ENCODE peak calls at places on chromosome 12, in nine cellular contexts. One of them, this sample, is unnamed. For H3K9me3, the result is how much of the 10 kb centered on the place peaks cover.

GRCh38 chr12:98743362-98743953 is 98.4 kb downstream of the APAF1 start:
- DNase-seq in uterus: no peak
- DNase-seq in tibial nerve: no peak
- DNase-seq in Peyer's patch: no peak
- DNase-seq in stomach: no peak
- DNase-seq in CD8-positive, alpha-beta T cell: no peak
- DNase-seq in right atrium auricular region: no peak
- DNase-seq in mesenchymal stem cell: peak
- DNase-seq in transverse colon: no peak
- DNase-seq in this sample: no peak

GRCh38 chr12:105793421-105793820 is 345.3 kb downstream of the NUAK1 start:
- DNase-seq in right atrium auricular region: no peak
- DNase-seq in CD8-positive, alpha-beta T cell: no peak
- DNase-seq in uterus: no peak
- DNase-seq in Peyer's patch: no peak
- DNase-seq in tibial nerve: no peak
- DNase-seq in mesenchymal stem cell: no peak
- DNase-seq in transverse colon: no peak
- DNase-seq in stomach: no peak
- DNase-seq in this sample: no peak

GRCh38 chr12:91781114-91781513 is 364.5 kb downstream of the BTG1 start:
- DNase-seq in right atrium auricular region: no peak
- DNase-seq in tibial nerve: no peak
- DNase-seq in uterus: no peak
- DNase-seq in Peyer's patch: no peak
- DNase-seq in mesenchymal stem cell: peak
- DNase-seq in stomach: no peak
- DNase-seq in CD8-positive, alpha-beta T cell: no peak
- DNase-seq in transverse colon: no peak
- DNase-seq in this sample: no peak

GRCh38 chr12:32502693-32503510 is 103.5 kb downstream of the FGD4 start:
- DNase-seq in right atrium auricular region: no peak
- DNase-seq in stomach: no peak
- DNase-seq in CD8-positive, alpha-beta T cell: no peak
- DNase-seq in uterus: no peak
- DNase-seq in mesenchymal stem cell: peak
- DNase-seq in Peyer's patch: no peak
- DNase-seq in tibial nerve: peak
- DNase-seq in transverse colon: no peak
- DNase-seq in this sample: peak

GRCh38 chr12:47458273-47458672 is 247.6 kb downstream of the RPAP3 start:
- DNase-seq in right atrium auricular region: no peak
- DNase-seq in uterus: no peak
- DNase-seq in Peyer's patch: no peak
- DNase-seq in transverse colon: no peak
- DNase-seq in mesenchymal stem cell: no peak
- DNase-seq in stomach: no peak
- DNase-seq in tibial nerve: no peak
- DNase-seq in CD8-positive, alpha-beta T cell: no peak
- DNase-seq in this sample: no peak

GRCh38 chr12:97097734-97098133 is 190.7 kb downstream of the NEDD1 start:
- DNase-seq in transverse colon: no peak
- DNase-seq in uterus: no peak
- DNase-seq in Peyer's patch: no peak
- DNase-seq in mesenchymal stem cell: no peak
- DNase-seq in right atrium auricular region: no peak
- DNase-seq in tibial nerve: no peak
- DNase-seq in CD8-positive, alpha-beta T cell: no peak
- DNase-seq in stomach: no peak
- DNase-seq in this sample: no peak

GRCh38 chr12:72543777-72544467 is 271.8 kb downstream of the TRHDE start:
- DNase-seq in CD8-positive, alpha-beta T cell: no peak
- DNase-seq in Peyer's patch: no peak
- DNase-seq in mesenchymal stem cell: no peak
- DNase-seq in stomach: no peak
- DNase-seq in transverse colon: no peak
- DNase-seq in right atrium auricular region: no peak
- DNase-seq in tibial nerve: no peak
- DNase-seq in uterus: no peak
- DNase-seq in this sample: no peak

GRCh38 chr12:124321556-124322270 is 26.8 kb downstream of the RFLNA start:
- DNase-seq in uterus: no peak
- DNase-seq in stomach: no peak
- DNase-seq in transverse colon: no peak
- DNase-seq in CD8-positive, alpha-beta T cell: no peak
- DNase-seq in mesenchymal stem cell: peak
- DNase-seq in tibial nerve: no peak
- DNase-seq in Peyer's patch: no peak
- DNase-seq in right atrium auricular region: no peak
- DNase-seq in this sample: no peak

GRCh38 chr12:46921048-46921753 is 95.4 kb upstream of the SLC38A4 start:
- DNase-seq in transverse colon: no peak
- DNase-seq in Peyer's patch: no peak
- DNase-seq in uterus: no peak
- DNase-seq in CD8-positive, alpha-beta T cell: no peak
- DNase-seq in right atrium auricular region: no peak
- DNase-seq in mesenchymal stem cell: peak
- DNase-seq in stomach: no peak
- DNase-seq in tibial nerve: no peak
- DNase-seq in this sample: no peak

GRCh38 chr12:104622942-104623341 is 166.2 kb downstream of the CHST11 start:
- DNase-seq in tibial nerve: no peak
- DNase-seq in stomach: no peak
- DNase-seq in Peyer's patch: no peak
- DNase-seq in transverse colon: no peak
- DNase-seq in uterus: no peak
- DNase-seq in mesenchymal stem cell: peak
- DNase-seq in right atrium auricular region: no peak
- DNase-seq in CD8-positive, alpha-beta T cell: no peak
- DNase-seq in this sample: no peak

GRCh38 chr12:104619305-104619704 is 162.6 kb downstream of the CHST11 start:
- DNase-seq in right atrium auricular region: no peak
- DNase-seq in mesenchymal stem cell: no peak
- DNase-seq in stomach: no peak
- DNase-seq in Peyer's patch: no peak
- DNase-seq in uterus: no peak
- DNase-seq in transverse colon: no peak
- DNase-seq in CD8-positive, alpha-beta T cell: no peak
- DNase-seq in tibial nerve: no peak
- DNase-seq in this sample: no peak

GRCh38 chr12:104623920-104624319 is 167.2 kb downstream of the CHST11 start:
- DNase-seq in uterus: no peak
- DNase-seq in right atrium auricular region: no peak
- DNase-seq in transverse colon: no peak
- DNase-seq in CD8-positive, alpha-beta T cell: no peak
- DNase-seq in tibial nerve: no peak
- DNase-seq in Peyer's patch: no peak
- DNase-seq in stomach: no peak
- DNase-seq in mesenchymal stem cell: no peak
- DNase-seq in this sample: no peak

GRCh38 chr12:104618691-104619090 is 161.9 kb downstream of the CHST11 start:
- DNase-seq in CD8-positive, alpha-beta T cell: no peak
- DNase-seq in tibial nerve: no peak
- DNase-seq in stomach: no peak
- DNase-seq in Peyer's patch: no peak
- DNase-seq in uterus: no peak
- DNase-seq in mesenchymal stem cell: no peak
- DNase-seq in right atrium auricular region: no peak
- DNase-seq in transverse colon: no peak
- DNase-seq in this sample: no peak

DNA sequence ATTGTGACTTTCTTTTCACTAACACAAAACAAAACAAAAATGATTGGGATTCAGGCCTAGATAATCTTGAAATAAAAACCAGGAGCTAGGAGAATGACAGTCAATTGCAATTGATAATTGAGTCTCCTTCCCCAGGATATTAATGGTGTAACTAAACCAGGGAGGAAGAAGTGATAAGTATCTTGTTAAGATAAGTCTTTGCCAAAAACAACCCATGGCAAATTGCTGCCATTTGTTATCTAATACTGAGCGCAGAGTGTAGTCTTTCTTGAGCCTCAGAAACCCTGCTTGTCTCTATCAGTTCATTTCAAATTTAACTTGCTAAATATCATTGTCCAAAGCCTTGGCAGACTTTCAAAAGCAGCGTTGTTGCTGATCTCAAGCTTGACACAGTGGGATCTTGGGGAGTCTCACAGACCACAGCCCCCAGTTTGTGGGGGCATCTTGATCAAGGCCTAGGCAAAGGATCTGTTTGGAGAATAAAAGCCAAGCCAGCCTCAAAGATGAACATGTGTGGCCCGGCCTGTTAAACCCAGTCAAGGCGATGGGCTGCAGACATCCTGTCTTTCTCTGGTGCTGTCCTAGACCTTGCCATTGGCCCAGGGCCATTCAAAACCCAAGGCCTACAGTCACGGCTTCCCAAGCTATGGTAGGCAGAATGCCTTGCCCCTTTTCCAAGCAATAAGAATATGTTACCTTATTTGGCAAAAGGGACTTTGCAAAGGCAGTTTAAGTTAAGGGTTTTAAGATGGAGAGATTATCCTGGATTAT is 164.2 kb downstream of the CHST11 start:
- DNase-seq in transverse colon: no peak
- DNase-seq in tibial nerve: no peak
- DNase-seq in stomach: no peak
- DNase-seq in uterus: no peak
- DNase-seq in Peyer's patch: no peak
- DNase-seq in CD8-positive, alpha-beta T cell: no peak
- DNase-seq in right atrium auricular region: no peak
- DNase-seq in mesenchymal stem cell: no peak
- DNase-seq in this sample: no peak
- H3K4me3 ChIP-seq in transverse colon: no peak
- H3K4me3 ChIP-seq in tibial nerve: no peak
- H3K4me3 ChIP-seq in stomach: no peak
- H3K4me3 ChIP-seq in uterus: no peak
- H3K4me3 ChIP-seq in Peyer's patch: no peak
- H3K4me3 ChIP-seq in CD8-positive, alpha-beta T cell: no peak
- H3K4me3 ChIP-seq in right atrium auricular region: no peak
- H3K4me3 ChIP-seq in mesenchymal stem cell: no peak
- H3K4me3 ChIP-seq in this sample: no peak

GRCh38 chr12:133080051-133080618 is 588 bp upstream of the ZNF140 start:
- DNase-seq in uterus: peak
- DNase-seq in Peyer's patch: peak
- DNase-seq in mesenchymal stem cell: peak
- DNase-seq in tibial nerve: peak
- DNase-seq in CD8-positive, alpha-beta T cell: peak
- DNase-seq in transverse colon: peak
- DNase-seq in right atrium auricular region: peak
- DNase-seq in stomach: peak
- DNase-seq in this sample: peak
- H3K9me3 ChIP-seq in uterus: under half
- H3K9me3 ChIP-seq in Peyer's patch: under half
- H3K9me3 ChIP-seq in mesenchymal stem cell: half or more
- H3K9me3 ChIP-seq in tibial nerve: half or more
- H3K9me3 ChIP-seq in CD8-positive, alpha-beta T cell: half or more
- H3K9me3 ChIP-seq in transverse colon: half or more
- H3K9me3 ChIP-seq in right atrium auricular region: under half
- H3K9me3 ChIP-seq in stomach: half or more
- H3K9me3 ChIP-seq in this sample: under half

DNA sequence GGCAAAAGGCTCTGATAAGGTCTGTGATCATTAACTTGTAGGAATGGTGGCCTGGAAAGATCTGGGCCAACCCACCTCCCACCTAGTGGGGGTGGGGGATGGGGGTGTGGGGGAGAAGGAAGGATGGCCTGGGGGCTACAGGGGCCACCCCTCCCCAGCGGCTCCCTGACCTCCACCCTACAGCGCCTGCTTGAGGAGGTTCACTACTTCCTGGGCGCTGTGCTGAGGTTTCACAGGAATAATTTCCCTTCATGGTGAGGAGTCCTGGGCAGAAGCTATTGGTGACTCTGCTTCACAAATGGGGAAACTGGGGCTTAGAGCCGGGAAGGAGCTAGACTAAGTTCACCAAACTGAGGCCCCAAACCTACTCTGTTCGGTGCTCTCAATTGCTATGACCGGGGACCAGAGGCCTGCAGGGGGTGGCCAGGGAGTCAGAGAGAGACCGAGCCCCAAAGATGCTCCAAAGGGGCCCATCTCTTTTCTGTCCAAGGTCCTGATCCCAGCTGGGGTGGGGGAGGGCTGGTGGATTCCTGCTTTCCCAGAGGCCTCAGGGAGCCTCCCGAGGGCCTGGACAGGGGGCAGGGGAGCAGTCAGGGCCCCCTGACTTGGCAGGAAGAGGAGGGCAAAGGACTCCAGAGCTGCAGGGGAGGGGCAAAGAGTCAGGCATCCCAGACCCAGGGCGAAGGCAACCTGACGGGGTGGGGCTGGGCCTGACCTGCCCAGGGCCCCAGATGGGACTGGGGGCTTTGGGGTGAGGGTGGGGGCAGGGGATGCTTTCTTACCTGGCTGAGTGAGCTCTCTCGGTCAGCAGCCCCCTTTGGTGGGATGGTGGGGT is 1.7 kb downstream of the HNF1A start:
- DNase-seq in right atrium auricular region: no peak
- DNase-seq in stomach: no peak
- DNase-seq in CD8-positive, alpha-beta T cell: no peak
- DNase-seq in Peyer's patch: peak
- DNase-seq in mesenchymal stem cell: no peak
- DNase-seq in uterus: no peak
- DNase-seq in transverse colon: peak
- DNase-seq in tibial nerve: no peak
- DNase-seq in this sample: no peak
- H3K27ac ChIP-seq in right atrium auricular region: no peak
- H3K27ac ChIP-seq in stomach: peak
- H3K27ac ChIP-seq in CD8-positive, alpha-beta T cell: no peak
- H3K27ac ChIP-seq in Peyer's patch: no peak
- H3K27ac ChIP-seq in mesenchymal stem cell: peak
- H3K27ac ChIP-seq in uterus: no peak
- H3K27ac ChIP-seq in transverse colon: peak
- H3K27ac ChIP-seq in tibial nerve: no peak
- H3K27ac ChIP-seq in this sample: no peak

DNA sequence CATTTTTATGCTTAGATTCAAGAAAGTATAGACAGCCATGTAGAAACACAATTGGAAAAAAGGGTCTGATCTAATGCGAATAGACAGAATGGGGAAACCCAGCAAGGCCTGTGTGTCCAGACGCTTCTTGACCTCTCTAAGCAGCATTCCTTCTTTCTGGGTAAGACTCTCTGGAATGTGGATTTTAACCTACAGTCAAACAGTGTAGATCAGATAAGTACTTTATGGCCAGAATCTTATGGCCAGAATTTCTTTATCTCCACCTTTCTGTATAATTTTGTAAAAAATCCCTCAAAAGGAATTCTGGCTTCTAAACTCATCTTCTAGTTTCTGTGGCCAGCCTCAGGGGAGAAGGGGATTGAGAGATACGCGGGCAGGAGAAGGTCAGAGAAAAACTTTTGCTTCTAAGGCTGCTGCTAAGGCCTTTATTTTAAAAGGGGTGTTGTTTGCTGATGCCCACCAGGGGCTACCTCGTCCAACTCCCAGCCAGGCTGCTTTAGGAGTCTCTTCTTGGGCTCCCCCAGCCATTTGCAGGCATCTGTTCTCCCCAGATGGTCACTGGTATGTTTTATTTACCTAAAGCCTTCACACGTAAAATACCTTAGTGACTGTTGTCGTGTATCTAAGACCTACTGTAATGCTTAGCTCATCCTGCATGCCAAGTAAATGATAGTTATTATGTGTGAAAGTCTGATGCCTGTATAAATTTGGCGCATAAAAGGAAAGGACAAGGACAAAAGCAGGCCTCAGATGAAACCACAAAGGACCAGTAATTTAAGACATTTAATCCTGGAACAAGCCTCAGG is 68.4 kb downstream of the ANO6 start:
- DNase-seq in right atrium auricular region: no peak
- DNase-seq in Peyer's patch: no peak
- DNase-seq in uterus: no peak
- DNase-seq in CD8-positive, alpha-beta T cell: no peak
- DNase-seq in stomach: no peak
- DNase-seq in tibial nerve: no peak
- DNase-seq in mesenchymal stem cell: peak
- DNase-seq in transverse colon: no peak
- DNase-seq in this sample: no peak
- H3K4me3 ChIP-seq in right atrium auricular region: no peak
- H3K4me3 ChIP-seq in Peyer's patch: no peak
- H3K4me3 ChIP-seq in uterus: no peak
- H3K4me3 ChIP-seq in CD8-positive, alpha-beta T cell: no peak
- H3K4me3 ChIP-seq in stomach: no peak
- H3K4me3 ChIP-seq in tibial nerve: no peak
- H3K4me3 ChIP-seq in mesenchymal stem cell: no peak
- H3K4me3 ChIP-seq in transverse colon: no peak
- H3K4me3 ChIP-seq in this sample: no peak

This sample was measured in tibial artery.